ENCODE peak calls at places on chromosome 18, in six cellular contexts. One of them, this sample, is unnamed.

GRCh38 chr18:26511339-26512071 is 36.8 kb downstream of the KCTD1 start:
- DNase-seq in WERI-Rb-1: no peak
- DNase-seq in uterus: no peak
- DNase-seq in mammary epithelial cell: no peak
- DNase-seq in left ventricle myocardium inferior: no peak
- DNase-seq in PC-9: no peak
- DNase-seq in this sample: no peak

GRCh38 chr18:67924656-67925055 is 408.1 kb upstream of the DSEL start:
- DNase-seq in mammary epithelial cell: peak
- DNase-seq in WERI-Rb-1: no peak
- DNase-seq in left ventricle myocardium inferior: no peak
- DNase-seq in uterus: no peak
- DNase-seq in PC-9: no peak
- DNase-seq in this sample: no peak

GRCh38 chr18:75874401-75875093 is 447.0 kb upstream of the SMIM21 start:
- DNase-seq in WERI-Rb-1: peak
- DNase-seq in PC-9: no peak
- DNase-seq in uterus: no peak
- DNase-seq in mammary epithelial cell: no peak
- DNase-seq in left ventricle myocardium inferior: no peak
- DNase-seq in this sample: no peak

GRCh38 chr18:23844991-23845680 is 155.9 kb downstream of the LAMA3 start:
- DNase-seq in mammary epithelial cell: peak
- DNase-seq in WERI-Rb-1: no peak
- DNase-seq in left ventricle myocardium inferior: no peak
- DNase-seq in uterus: no peak
- DNase-seq in PC-9: peak
- DNase-seq in this sample: no peak

GRCh38 chr18:31741096-31741735 is 19.5 kb downstream of the SLC25A52 start:
- DNase-seq in uterus: no peak
- DNase-seq in left ventricle myocardium inferior: no peak
- DNase-seq in PC-9: no peak
- DNase-seq in WERI-Rb-1: peak
- DNase-seq in mammary epithelial cell: peak
- DNase-seq in this sample: no peak

GRCh38 chr18:55179460-55180195 is 220.4 kb upstream of the CCDC68 start:
- DNase-seq in left ventricle myocardium inferior: no peak
- DNase-seq in uterus: no peak
- DNase-seq in mammary epithelial cell: no peak
- DNase-seq in PC-9: no peak
- DNase-seq in WERI-Rb-1: no peak
- DNase-seq in this sample: no peak

GRCh38 chr18:32438173-32438572 is 32.5 kb downstream of the GAREM1 start:
- DNase-seq in mammary epithelial cell: no peak
- DNase-seq in PC-9: no peak
- DNase-seq in uterus: no peak
- DNase-seq in WERI-Rb-1: peak
- DNase-seq in left ventricle myocardium inferior: peak
- DNase-seq in this sample: no peak

GRCh38 chr18:21433436-21433835 is 167.1 kb downstream of the ESCO1 start:
- DNase-seq in mammary epithelial cell: peak
- DNase-seq in left ventricle myocardium inferior: no peak
- DNase-seq in PC-9: no peak
- DNase-seq in uterus: no peak
- DNase-seq in WERI-Rb-1: no peak
- DNase-seq in this sample: no peak

GRCh38 chr18:55031979-55032378 is 72.7 kb upstream of the CCDC68 start:
- DNase-seq in left ventricle myocardium inferior: no peak
- DNase-seq in WERI-Rb-1: no peak
- DNase-seq in uterus: no peak
- DNase-seq in PC-9: peak
- DNase-seq in mammary epithelial cell: no peak
- DNase-seq in this sample: no peak

GRCh38 chr18:55875330-55875933 is 287.4 kb upstream of the TCF4 start:
- DNase-seq in mammary epithelial cell: no peak
- DNase-seq in left ventricle myocardium inferior: no peak
- DNase-seq in PC-9: no peak
- DNase-seq in uterus: no peak
- DNase-seq in WERI-Rb-1: no peak
- DNase-seq in this sample: no peak

GRCh38 chr18:63267990-63268721 is 51.4 kb downstream of the BCL2 start:
- DNase-seq in PC-9: no peak
- DNase-seq in uterus: no peak
- DNase-seq in left ventricle myocardium inferior: no peak
- DNase-seq in WERI-Rb-1: no peak
- DNase-seq in mammary epithelial cell: no peak
- DNase-seq in this sample: no peak

GRCh38 chr18:12032786-12033642 is 51.7 kb downstream of the IMPA2 start:
- DNase-seq in mammary epithelial cell: peak
- DNase-seq in uterus: no peak
- DNase-seq in left ventricle myocardium inferior: no peak
- DNase-seq in PC-9: no peak
- DNase-seq in WERI-Rb-1: no peak
- DNase-seq in this sample: peak

GRCh38 chr18:77622009-77622692 is 372.5 kb downstream of the GALR1 start:
- DNase-seq in WERI-Rb-1: no peak
- DNase-seq in PC-9: no peak
- DNase-seq in mammary epithelial cell: no peak
- DNase-seq in left ventricle myocardium inferior: no peak
- DNase-seq in uterus: no peak
- DNase-seq in this sample: no peak

GRCh38 chr18:2908166-2908945 is 61.5 kb downstream of the EMILIN2 start:
- DNase-seq in uterus: no peak
- DNase-seq in WERI-Rb-1: no peak
- DNase-seq in left ventricle myocardium inferior: no peak
- DNase-seq in mammary epithelial cell: no peak
- DNase-seq in PC-9: no peak
- DNase-seq in this sample: peak

GRCh38 chr18:2907459-2908145 is 60.8 kb downstream of the EMILIN2 start:
- DNase-seq in mammary epithelial cell: no peak
- DNase-seq in PC-9: no peak
- DNase-seq in uterus: no peak
- DNase-seq in WERI-Rb-1: no peak
- DNase-seq in left ventricle myocardium inferior: no peak
- DNase-seq in this sample: no peak

GRCh38 chr18:2905802-2906521 is 59.2 kb downstream of the EMILIN2 start:
- DNase-seq in PC-9: no peak
- DNase-seq in WERI-Rb-1: no peak
- DNase-seq in mammary epithelial cell: no peak
- DNase-seq in uterus: peak
- DNase-seq in left ventricle myocardium inferior: peak
- DNase-seq in this sample: peak

GRCh38 chr18:2908946-2909335 is 62.1 kb downstream of the EMILIN2 start:
- DNase-seq in WERI-Rb-1: no peak
- DNase-seq in mammary epithelial cell: no peak
- DNase-seq in PC-9: no peak
- DNase-seq in uterus: no peak
- DNase-seq in left ventricle myocardium inferior: no peak
- DNase-seq in this sample: no peak

DNA sequence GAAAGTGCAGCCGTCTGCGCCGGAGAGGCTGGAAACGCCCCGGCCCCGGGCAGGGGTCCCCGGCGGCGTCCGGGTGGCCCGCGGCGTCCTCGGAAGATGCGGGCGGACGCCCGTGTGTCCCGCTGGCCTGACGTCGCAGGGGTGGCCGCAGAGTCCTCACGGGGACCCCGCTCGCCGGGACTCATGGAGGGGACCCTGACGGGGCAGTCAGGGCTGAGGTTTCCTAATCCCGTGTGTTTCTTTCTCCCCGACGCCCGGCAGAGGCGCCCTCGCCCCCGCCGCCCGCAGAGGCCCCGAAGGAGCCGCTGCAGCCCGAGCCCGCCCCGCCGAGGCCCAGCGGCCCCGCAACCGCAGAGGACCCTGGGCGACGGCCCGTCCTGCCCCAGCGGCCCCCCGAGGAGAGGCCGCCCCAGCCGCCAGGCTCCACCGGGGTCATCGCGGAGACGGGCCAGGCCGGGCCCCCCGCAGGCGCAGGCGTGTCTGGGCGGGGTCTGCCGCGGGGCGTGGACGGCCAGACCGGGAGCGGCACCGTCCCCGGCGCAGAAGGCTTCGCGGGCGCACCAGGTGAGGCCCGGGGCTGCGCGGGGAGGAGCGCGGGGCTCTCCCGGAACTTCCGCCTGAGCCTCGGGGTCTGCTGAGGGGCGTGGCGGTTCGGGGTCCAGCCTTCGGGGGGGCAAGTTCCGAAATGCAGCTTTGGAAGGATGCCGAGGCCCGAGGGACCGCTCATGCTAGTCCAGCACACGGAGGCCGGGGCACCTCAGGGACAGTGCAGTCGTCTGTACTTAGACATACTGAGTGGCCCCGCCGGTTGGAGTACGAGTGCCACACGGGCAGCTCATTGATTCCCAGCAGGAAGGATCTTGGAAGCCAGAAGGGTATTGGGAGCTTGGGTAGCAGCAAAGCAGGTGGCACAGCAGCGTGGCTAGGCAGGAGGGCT is 60.0 kb downstream of the EMILIN2 start:
- DNase-seq in mammary epithelial cell: no peak
- DNase-seq in WERI-Rb-1: no peak
- DNase-seq in uterus: peak
- DNase-seq in PC-9: peak
- DNase-seq in left ventricle myocardium inferior: no peak
- DNase-seq in this sample: no peak
- TF ChIP-seq CTCF in mammary epithelial cell: no peak
- TF ChIP-seq CTCF in WERI-Rb-1: peak
- TF ChIP-seq CTCF in uterus: peak
- TF ChIP-seq CTCF in PC-9: no peak
- TF ChIP-seq CTCF in left ventricle myocardium inferior: peak
- TF ChIP-seq CTCF in this sample: no peak

GRCh38 chr18:10442551-10442971 is 11.9 kb upstream of the APCDD1 start:
- DNase-seq in uterus: no peak
- DNase-seq in mammary epithelial cell: no peak
- DNase-seq in WERI-Rb-1: no peak
- DNase-seq in left ventricle myocardium inferior: no peak
- DNase-seq in PC-9: no peak
- DNase-seq in this sample: no peak
- TF ChIP-seq CTCF in uterus: no peak
- TF ChIP-seq CTCF in mammary epithelial cell: peak
- TF ChIP-seq CTCF in WERI-Rb-1: no peak
- TF ChIP-seq CTCF in left ventricle myocardium inferior: peak
- TF ChIP-seq CTCF in PC-9: no peak
- TF ChIP-seq CTCF in this sample: no peak

DNA sequence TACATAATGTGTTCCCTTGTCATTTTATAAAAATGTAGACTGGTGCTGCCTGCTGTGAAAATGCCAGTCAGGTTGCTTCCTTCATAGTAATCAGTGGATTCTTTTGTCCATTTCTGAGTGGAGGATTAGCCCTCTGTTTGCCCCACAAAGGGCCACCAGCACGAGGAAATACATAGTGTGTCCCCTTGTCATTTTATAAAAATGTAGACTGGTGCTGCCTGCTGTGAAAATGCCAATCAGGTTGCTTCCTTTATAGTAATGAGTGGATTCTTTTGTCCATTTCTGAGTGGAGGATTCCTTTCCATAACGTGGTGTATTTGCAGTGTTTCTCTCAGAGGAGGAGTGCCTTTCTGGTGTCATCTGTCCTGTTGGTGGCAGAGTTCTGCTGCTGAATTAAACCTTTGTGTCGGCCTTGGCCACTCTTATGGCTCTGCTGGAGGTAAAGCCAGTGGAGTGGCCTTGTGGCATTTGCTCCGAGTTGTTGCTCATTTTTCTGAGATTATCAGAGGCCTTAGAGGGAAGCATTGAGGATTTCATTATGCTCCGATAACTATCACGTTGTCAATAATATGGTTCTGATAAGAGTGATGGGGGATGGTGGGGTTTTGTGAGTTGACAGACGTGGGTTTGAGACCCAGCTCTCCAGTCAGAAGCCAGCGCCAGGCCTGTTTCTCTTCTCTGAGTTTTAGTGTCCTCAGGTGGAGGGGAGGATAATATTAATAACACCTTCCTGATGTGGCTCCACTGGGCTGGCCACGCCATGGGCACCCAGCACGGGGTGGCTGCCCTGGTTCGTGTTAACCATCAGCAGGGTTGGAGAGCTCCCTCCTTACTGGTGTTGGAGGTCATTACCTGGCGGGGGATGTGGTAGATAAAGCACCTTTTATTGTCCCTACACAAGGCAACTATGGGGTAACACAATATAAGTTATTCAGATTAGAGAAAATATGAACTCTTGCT is 96.6 kb downstream of the NEDD4L start:
- DNase-seq in mammary epithelial cell: no peak
- DNase-seq in uterus: no peak
- DNase-seq in WERI-Rb-1: no peak
- DNase-seq in left ventricle myocardium inferior: no peak
- DNase-seq in PC-9: no peak
- DNase-seq in this sample: peak
- TF ChIP-seq CTCF in mammary epithelial cell: no peak
- TF ChIP-seq CTCF in uterus: no peak
- TF ChIP-seq CTCF in WERI-Rb-1: peak
- TF ChIP-seq CTCF in left ventricle myocardium inferior: peak
- TF ChIP-seq CTCF in PC-9: no peak
- TF ChIP-seq CTCF in this sample: no peak

DNA sequence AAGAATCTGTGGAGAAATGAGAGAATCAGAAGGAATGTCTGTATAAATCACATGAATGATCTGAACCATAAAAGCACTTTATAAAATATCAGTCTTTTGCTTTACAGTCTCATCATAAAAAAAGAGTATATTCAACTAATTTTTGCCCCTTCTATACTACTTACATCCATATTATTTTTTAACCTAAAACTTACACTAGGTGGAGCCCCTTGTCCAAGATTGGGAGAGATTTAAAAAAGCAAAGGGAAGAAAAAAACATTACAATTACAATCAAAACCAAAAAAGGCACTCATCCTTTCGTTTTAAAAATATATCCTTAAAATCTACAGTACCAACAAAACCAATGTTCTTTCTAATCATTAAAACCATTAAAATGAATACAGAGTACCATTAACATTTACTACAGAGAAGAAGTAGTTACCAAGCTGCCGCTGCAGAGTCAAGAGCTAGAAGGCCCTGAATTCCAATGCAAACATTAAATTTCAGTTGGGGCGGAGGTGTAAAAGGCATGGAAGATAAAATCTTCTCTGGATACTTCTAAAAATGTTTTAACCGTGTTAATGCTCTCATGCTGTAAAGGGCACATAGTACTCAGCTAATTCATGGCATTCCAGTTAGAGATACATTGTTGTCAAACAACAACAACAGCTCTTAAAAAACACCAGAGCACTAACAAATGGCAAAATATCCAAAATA is 56.7 kb upstream of the EPB41L3 start:
- DNase-seq in PC-9: no peak
- DNase-seq in uterus: no peak
- DNase-seq in mammary epithelial cell: no peak
- DNase-seq in left ventricle myocardium inferior: no peak
- DNase-seq in WERI-Rb-1: no peak
- DNase-seq in this sample: no peak
- TF ChIP-seq CTCF in PC-9: peak
- TF ChIP-seq CTCF in uterus: peak
- TF ChIP-seq CTCF in mammary epithelial cell: no peak
- TF ChIP-seq CTCF in left ventricle myocardium inferior: peak
- TF ChIP-seq CTCF in WERI-Rb-1: no peak
- TF ChIP-seq CTCF in this sample: no peak